ENCODE peak calls at places on chromosome 3, in eight cellular contexts. One of them, this sample, is unnamed. For H3K4me1, the result is how much of the 10 kb centered on the place peaks cover.

GRCh38 chr3:13880811-13881156 is 913 bp upstream of the WNT7A start:
- DNase-seq in K562: no peak
- DNase-seq in suprapubic skin: peak
- DNase-seq in sigmoid colon: peak
- DNase-seq in vagina: no peak
- DNase-seq in endothelial cell of umbilical vein: no peak
- DNase-seq in stomach: no peak
- DNase-seq in transverse colon: no peak
- DNase-seq in this sample: no peak

GRCh38 chr3:188916934-188917391 is 254.8 kb upstream of the TPRG1 start:
- DNase-seq in vagina: no peak
- DNase-seq in sigmoid colon: no peak
- DNase-seq in endothelial cell of umbilical vein: peak
- DNase-seq in transverse colon: no peak
- DNase-seq in stomach: no peak
- DNase-seq in K562: no peak
- DNase-seq in suprapubic skin: no peak
- DNase-seq in this sample: no peak

GRCh38 chr3:99167016-99167415 is 265.5 kb upstream of the DCBLD2 start:
- DNase-seq in suprapubic skin: no peak
- DNase-seq in sigmoid colon: no peak
- DNase-seq in endothelial cell of umbilical vein: no peak
- DNase-seq in vagina: no peak
- DNase-seq in transverse colon: no peak
- DNase-seq in K562: no peak
- DNase-seq in stomach: no peak
- DNase-seq in this sample: no peak

GRCh38 chr3:118688396-118688884 is 346.2 kb downstream of the IGSF11 start:
- DNase-seq in K562: peak
- DNase-seq in vagina: no peak
- DNase-seq in transverse colon: no peak
- DNase-seq in stomach: no peak
- DNase-seq in suprapubic skin: no peak
- DNase-seq in endothelial cell of umbilical vein: no peak
- DNase-seq in sigmoid colon: no peak
- DNase-seq in this sample: no peak

GRCh38 chr3:151875759-151876158 is 2.3 kb downstream of the SUCNR1 start:
- DNase-seq in stomach: no peak
- DNase-seq in vagina: no peak
- DNase-seq in sigmoid colon: no peak
- DNase-seq in endothelial cell of umbilical vein: no peak
- DNase-seq in K562: peak
- DNase-seq in suprapubic skin: no peak
- DNase-seq in transverse colon: no peak
- DNase-seq in this sample: no peak

GRCh38 chr3:168047190-168047795 is 48.4 kb downstream of the GOLIM4 start:
- DNase-seq in stomach: no peak
- DNase-seq in transverse colon: no peak
- DNase-seq in endothelial cell of umbilical vein: peak
- DNase-seq in vagina: no peak
- DNase-seq in suprapubic skin: no peak
- DNase-seq in K562: peak
- DNase-seq in sigmoid colon: no peak
- DNase-seq in this sample: no peak

GRCh38 chr3:190120161-190121060 is at the start of gene P3H2:
- DNase-seq in stomach: peak
- DNase-seq in suprapubic skin: peak
- DNase-seq in vagina: no peak
- DNase-seq in transverse colon: peak
- DNase-seq in sigmoid colon: peak
- DNase-seq in K562: no peak
- DNase-seq in endothelial cell of umbilical vein: peak
- DNase-seq in this sample: peak

GRCh38 chr3:132032959-132033358 is 1.9 kb downstream of the CPNE4 start:
- DNase-seq in K562: no peak
- DNase-seq in sigmoid colon: no peak
- DNase-seq in transverse colon: no peak
- DNase-seq in suprapubic skin: no peak
- DNase-seq in endothelial cell of umbilical vein: no peak
- DNase-seq in vagina: no peak
- DNase-seq in stomach: no peak
- DNase-seq in this sample: no peak

GRCh38 chr3:190269096-190269495 is 53.1 kb downstream of the CLDN1 start:
- DNase-seq in stomach: no peak
- DNase-seq in suprapubic skin: no peak
- DNase-seq in endothelial cell of umbilical vein: no peak
- DNase-seq in vagina: no peak
- DNase-seq in K562: no peak
- DNase-seq in transverse colon: no peak
- DNase-seq in sigmoid colon: no peak
- DNase-seq in this sample: no peak

GRCh38 chr3:33115024-33115768 is 1.4 kb downstream of the CRTAP start:
- DNase-seq in sigmoid colon: peak
- DNase-seq in transverse colon: peak
- DNase-seq in suprapubic skin: peak
- DNase-seq in endothelial cell of umbilical vein: peak
- DNase-seq in vagina: peak
- DNase-seq in stomach: peak
- DNase-seq in K562: peak
- DNase-seq in this sample: peak

GRCh38 chr3:111733154-111733553 is 125.9 kb upstream of the PHLDB2 start:
- DNase-seq in sigmoid colon: no peak
- DNase-seq in K562: no peak
- DNase-seq in stomach: no peak
- DNase-seq in suprapubic skin: no peak
- DNase-seq in transverse colon: no peak
- DNase-seq in endothelial cell of umbilical vein: no peak
- DNase-seq in vagina: no peak
- DNase-seq in this sample: no peak

GRCh38 chr3:111735271-111735758 is 123.8 kb upstream of the PHLDB2 start:
- DNase-seq in sigmoid colon: no peak
- DNase-seq in vagina: no peak
- DNase-seq in K562: no peak
- DNase-seq in stomach: no peak
- DNase-seq in suprapubic skin: no peak
- DNase-seq in transverse colon: no peak
- DNase-seq in endothelial cell of umbilical vein: peak
- DNase-seq in this sample: no peak

GRCh38 chr3:111734652-111735051 is 124.4 kb upstream of the PHLDB2 start:
- DNase-seq in suprapubic skin: no peak
- DNase-seq in sigmoid colon: no peak
- DNase-seq in transverse colon: no peak
- DNase-seq in vagina: no peak
- DNase-seq in endothelial cell of umbilical vein: no peak
- DNase-seq in stomach: no peak
- DNase-seq in K562: no peak
- DNase-seq in this sample: no peak

GRCh38 chr3:111732248-111732879 is 126.7 kb upstream of the PHLDB2 start:
- DNase-seq in stomach: peak
- DNase-seq in K562: no peak
- DNase-seq in endothelial cell of umbilical vein: no peak
- DNase-seq in sigmoid colon: no peak
- DNase-seq in suprapubic skin: no peak
- DNase-seq in vagina: no peak
- DNase-seq in transverse colon: peak
- DNase-seq in this sample: no peak

DNA sequence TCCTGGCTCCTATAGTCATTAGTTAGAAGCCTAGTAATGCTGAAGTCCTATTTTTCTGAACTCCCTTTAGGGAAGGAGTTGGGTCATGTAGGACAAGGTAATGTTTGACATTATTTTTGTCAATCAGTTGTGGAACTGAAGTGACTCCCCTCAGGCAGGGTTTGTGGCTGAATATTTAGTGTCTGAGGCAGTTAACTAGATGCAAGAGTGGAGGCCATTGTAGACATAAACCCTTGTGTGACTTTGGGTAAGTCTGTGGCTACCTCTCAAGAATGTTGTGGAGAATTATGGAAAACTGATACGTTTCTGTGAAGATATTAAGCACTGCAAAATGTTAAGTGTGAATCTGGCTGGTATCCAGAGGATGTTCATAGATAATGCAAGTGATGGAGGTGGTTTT is 125.2 kb upstream of the PHLDB2 start:
- DNase-seq in K562: no peak
- DNase-seq in suprapubic skin: no peak
- DNase-seq in stomach: no peak
- DNase-seq in vagina: no peak
- DNase-seq in endothelial cell of umbilical vein: no peak
- DNase-seq in transverse colon: no peak
- DNase-seq in sigmoid colon: no peak
- DNase-seq in this sample: no peak
- H3K4me1 ChIP-seq in K562: under half
- H3K4me1 ChIP-seq in suprapubic skin: under half
- H3K4me1 ChIP-seq in stomach: under half
- H3K4me1 ChIP-seq in vagina: under half
- H3K4me1 ChIP-seq in endothelial cell of umbilical vein: under half
- H3K4me1 ChIP-seq in transverse colon: under half
- H3K4me1 ChIP-seq in sigmoid colon: under half
- H3K4me1 ChIP-seq in this sample: under half

GRCh38 chr3:196235452-196236122 is 19.3 kb downstream of the SLC51A start:
- DNase-seq in suprapubic skin: no peak
- DNase-seq in K562: no peak
- DNase-seq in sigmoid colon: no peak
- DNase-seq in vagina: no peak
- DNase-seq in transverse colon: no peak
- DNase-seq in stomach: no peak
- DNase-seq in endothelial cell of umbilical vein: no peak
- DNase-seq in this sample: no peak
- TF ChIP-seq POLR2AphosphoS5 in suprapubic skin: no peak
- TF ChIP-seq POLR2AphosphoS5 in K562: no peak
- TF ChIP-seq POLR2AphosphoS5 in sigmoid colon: no peak
- TF ChIP-seq POLR2AphosphoS5 in vagina: no peak
- TF ChIP-seq POLR2AphosphoS5 in transverse colon: no peak
- TF ChIP-seq POLR2AphosphoS5 in stomach: no peak
- TF ChIP-seq POLR2AphosphoS5 in endothelial cell of umbilical vein: no peak
- TF ChIP-seq POLR2AphosphoS5 in this sample: no peak

GRCh38 chr3:38496131-38496910 is at the start of gene EXOG:
- DNase-seq in transverse colon: peak
- DNase-seq in suprapubic skin: peak
- DNase-seq in sigmoid colon: peak
- DNase-seq in vagina: no peak
- DNase-seq in endothelial cell of umbilical vein: peak
- DNase-seq in stomach: peak
- DNase-seq in K562: peak
- DNase-seq in this sample: peak
- TF ChIP-seq POLR2A in transverse colon: peak
- TF ChIP-seq POLR2A in suprapubic skin: no peak
- TF ChIP-seq POLR2A in sigmoid colon: no peak
- TF ChIP-seq POLR2A in vagina: no peak
- TF ChIP-seq POLR2A in endothelial cell of umbilical vein: peak
- TF ChIP-seq POLR2A in stomach: no peak
- TF ChIP-seq POLR2A in K562: peak
- TF ChIP-seq POLR2A in this sample: no peak

DNA sequence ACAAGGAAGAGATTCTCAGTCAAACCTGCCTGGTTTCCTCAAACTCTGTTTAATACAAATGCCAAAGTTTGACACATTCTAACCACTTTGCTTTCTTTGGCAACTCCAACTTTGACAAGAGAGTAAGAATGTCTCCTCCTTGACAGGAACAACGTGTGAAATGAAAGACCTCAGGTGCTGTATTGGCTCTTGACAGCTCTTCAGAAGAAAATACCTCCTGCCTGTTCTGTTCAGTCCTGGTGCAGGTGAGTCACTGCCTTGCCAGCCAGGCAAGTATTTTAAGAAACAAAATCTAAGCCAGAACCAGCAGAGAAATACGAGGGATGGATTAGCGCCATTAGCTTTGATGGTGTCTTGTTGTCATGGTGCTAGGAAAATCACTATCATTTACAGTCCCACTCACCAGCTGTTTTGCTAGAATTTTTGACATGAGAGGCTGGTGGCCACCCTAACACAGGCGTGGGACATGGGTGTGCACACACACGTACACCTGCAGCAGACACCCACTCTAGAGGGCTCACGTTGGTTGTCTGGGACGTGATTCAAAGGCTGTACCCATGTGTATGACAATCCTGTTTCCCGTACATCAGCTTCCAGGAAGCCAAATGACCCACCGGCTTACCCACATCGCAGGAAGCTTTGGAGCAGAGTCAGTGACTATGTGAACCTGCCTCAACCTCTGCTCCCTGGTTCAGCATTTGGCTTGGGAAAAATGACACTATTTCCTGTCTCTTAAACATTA is 60.4 kb downstream of the CCNL1 start:
- DNase-seq in stomach: no peak
- DNase-seq in sigmoid colon: no peak
- DNase-seq in transverse colon: no peak
- DNase-seq in endothelial cell of umbilical vein: peak
- DNase-seq in vagina: peak
- DNase-seq in suprapubic skin: no peak
- DNase-seq in K562: no peak
- DNase-seq in this sample: no peak
- H3K4me1 ChIP-seq in stomach: under half
- H3K4me1 ChIP-seq in sigmoid colon: under half
- H3K4me1 ChIP-seq in transverse colon: under half
- H3K4me1 ChIP-seq in endothelial cell of umbilical vein: under half
- H3K4me1 ChIP-seq in vagina: under half
- H3K4me1 ChIP-seq in suprapubic skin: under half
- H3K4me1 ChIP-seq in K562: under half
- H3K4me1 ChIP-seq in this sample: under half

GRCh38 chr3:153911111-153911510 is 210.1 kb upstream of the ARHGEF26 start:
- DNase-seq in sigmoid colon: no peak
- DNase-seq in endothelial cell of umbilical vein: no peak
- DNase-seq in K562: no peak
- DNase-seq in suprapubic skin: no peak
- DNase-seq in stomach: no peak
- DNase-seq in vagina: no peak
- DNase-seq in transverse colon: no peak
- DNase-seq in this sample: no peak

GRCh38 chr3:153901991-153902390 is 219.2 kb upstream of the ARHGEF26 start:
- DNase-seq in transverse colon: no peak
- DNase-seq in vagina: no peak
- DNase-seq in endothelial cell of umbilical vein: no peak
- DNase-seq in K562: no peak
- DNase-seq in sigmoid colon: no peak
- DNase-seq in suprapubic skin: no peak
- DNase-seq in stomach: no peak
- DNase-seq in this sample: no peak

GRCh38 chr3:153903430-153903829 is 217.8 kb upstream of the ARHGEF26 start:
- DNase-seq in endothelial cell of umbilical vein: no peak
- DNase-seq in vagina: no peak
- DNase-seq in transverse colon: no peak
- DNase-seq in sigmoid colon: no peak
- DNase-seq in stomach: no peak
- DNase-seq in K562: no peak
- DNase-seq in suprapubic skin: no peak
- DNase-seq in this sample: no peak

GRCh38 chr3:153910387-153910786 is 210.8 kb upstream of the ARHGEF26 start:
- DNase-seq in K562: no peak
- DNase-seq in suprapubic skin: no peak
- DNase-seq in stomach: no peak
- DNase-seq in sigmoid colon: no peak
- DNase-seq in endothelial cell of umbilical vein: no peak
- DNase-seq in transverse colon: no peak
- DNase-seq in vagina: no peak
- DNase-seq in this sample: no peak

DNA sequence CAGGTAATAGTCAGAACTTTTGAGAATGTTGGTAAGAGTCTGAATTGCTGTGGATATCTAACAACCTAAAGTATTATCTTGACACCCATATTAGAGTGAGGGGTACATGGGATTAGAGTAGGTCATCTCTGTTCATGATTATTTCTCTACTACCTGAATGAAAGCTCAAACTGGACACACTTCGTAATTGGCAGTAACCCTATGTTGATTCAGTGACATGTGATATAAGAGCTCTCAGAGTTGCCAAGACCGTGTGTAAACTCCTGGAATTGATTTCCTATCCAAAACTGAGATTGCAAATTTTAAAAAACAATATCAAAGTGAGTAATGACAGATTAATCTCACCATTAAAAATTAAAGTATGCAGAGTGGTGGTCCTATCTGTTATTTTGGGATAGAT is 214.8 kb upstream of the ARHGEF26 start:
- DNase-seq in stomach: no peak
- DNase-seq in K562: no peak
- DNase-seq in sigmoid colon: no peak
- DNase-seq in transverse colon: no peak
- DNase-seq in suprapubic skin: no peak
- DNase-seq in vagina: no peak
- DNase-seq in endothelial cell of umbilical vein: no peak
- DNase-seq in this sample: no peak
- TF ChIP-seq POLR2AphosphoS5 in stomach: no peak
- TF ChIP-seq POLR2AphosphoS5 in K562: no peak
- TF ChIP-seq POLR2AphosphoS5 in sigmoid colon: no peak
- TF ChIP-seq POLR2AphosphoS5 in transverse colon: no peak
- TF ChIP-seq POLR2AphosphoS5 in suprapubic skin: no peak
- TF ChIP-seq POLR2AphosphoS5 in vagina: no peak
- TF ChIP-seq POLR2AphosphoS5 in endothelial cell of umbilical vein: no peak
- TF ChIP-seq POLR2AphosphoS5 in this sample: no peak